ENCODE peak calls at places on chromosome 19, in eight cellular contexts. P, N, O, K, E, S, H and L are unnamed samples.
A peak's percentile ranks its signal among the peaks of the same experiment; 100 is the strongest.

GRCh38 chr19:16073988-16074387 is 2.3 kb upstream of the TPM4 start:
- DNase-seq in K (no peak), N (no peak), S (no peak), H (peak; percentile 18), O (no peak), P (no peak), E (no peak), L (no peak)

GRCh38 chr19:45496349-45496953 is 396 bp downstream of the RTN2 start:
- DNase-seq in S (peak; percentile 74), P (peak; percentile 38), K (peak; percentile 91), O (peak; percentile 90), N (peak; percentile 76), H (no peak), E (peak; percentile 28), L (no peak)

GRCh38 chr19:15635016-15635805 is 5.5 kb upstream of the CYP4F3 start:
- DNase-seq in O (no peak), H (no peak), K (no peak), E (no peak), N (no peak), S (no peak), P (no peak), L (no peak)

GRCh38 chr19:18414504-18415176 is 4.6 kb upstream of the SSBP4 start:
- DNase-seq in E (peak; percentile 46), P (no peak), O (peak; percentile 1), S (peak; percentile 62), N (peak; percentile 64), K (peak; percentile 63), H (no peak), L (no peak)

GRCh38 chr19:18843960-18844359 is 12.2 kb downstream of the UPF1 start:
- DNase-seq in E (no peak), K (no peak), P (no peak), N (no peak), O (no peak), S (no peak), H (no peak), L (no peak)

GRCh38 chr19:14004619-14005380 is 1.3 kb downstream of the RFX1 start:
- DNase-seq in P (peak; percentile 80), O (no peak), N (peak; percentile 84), H (peak; percentile 83), K (peak; percentile 85), S (peak; percentile 74), E (peak; percentile 14), L (peak; percentile 52)

GRCh38 chr19:2049741-2050348 is 1.2 kb downstream of the MKNK2 start:
- DNase-seq in K (peak; percentile 94), N (peak; percentile 94), H (peak; percentile 90), E (peak; percentile 70), P (peak; percentile 96), O (peak; percentile 60), S (peak; percentile 93), L (peak; percentile 79)

GRCh38 chr19:42431486-42431885 is 4.3 kb upstream of the LIPE start:
- DNase-seq in E (no peak), N (no peak), P (no peak), S (no peak), K (no peak), O (no peak), H (no peak), L (no peak)

GRCh38 chr19:15187026-15188007 is 13.5 kb downstream of the NOTCH3 start:
- DNase-seq in O (no peak), N (no peak), H (no peak), K (no peak), E (no peak), P (no peak), S (no peak), L (no peak)

GRCh38 chr19:29644179-29644578 is 21.1 kb upstream of the PLEKHF1 start:
- DNase-seq in S (no peak), E (no peak), N (no peak), P (no peak), K (no peak), O (no peak), H (no peak), L (no peak)

GRCh38 chr19:55640577-55641375 is at the start of gene ZNF580:
- DNase-seq in E (peak; percentile 93), N (peak; percentile 86), S (peak; percentile 86), P (peak; percentile 67), K (peak; percentile 92), O (peak; percentile 78), H (peak; percentile 63), L (peak; percentile 67)

GRCh38 chr19:34145741-34146202 is 26.5 kb upstream of the LSM14A start:
- DNase-seq in S (no peak), H (no peak), P (peak; percentile 38), N (no peak), K (no peak), E (peak; percentile 70), O (peak; percentile 74), L (no peak)

GRCh38 chr19:40601061-40601973 is at the start of gene LTBP4:
- DNase-seq in P (peak; percentile 51), N (peak; percentile 81), S (peak; percentile 78), O (peak; percentile 72), K (peak; percentile 82), E (peak; percentile 46), H (no peak), L (no peak)

GRCh38 chr19:35436477-35437141 is 11.4 kb upstream of the FFAR2 start:
- DNase-seq in N (no peak), K (peak; percentile 72), S (peak; percentile 55), O (no peak), H (no peak), E (peak; percentile 90), P (peak; percentile 42), L (peak; percentile 10)

GRCh38 chr19:1904385-1905070 is 671 bp upstream of the ADAT3 start:
- DNase-seq in S (peak; percentile 40), O (peak; percentile 84), P (peak; percentile 82), E (peak; percentile 36), H (peak; percentile 83), N (no peak), K (no peak), L (no peak)

GRCh38 chr19:32824906-32825608 is 44.5 kb downstream of the SLC7A9 start:
- DNase-seq in O (peak; percentile 74), E (no peak), P (no peak), S (no peak), N (no peak), H (no peak), K (no peak), L (no peak)

GRCh38 chr19:33569822-33570221 is 48.2 kb upstream of the PEPD start:
- DNase-seq in P (no peak), O (peak; percentile 34), N (no peak), E (no peak), H (no peak), S (no peak), K (no peak), L (no peak)

GRCh38 chr19:16360738-16361137 is 36.1 kb downstream of the KLF2 start:
- DNase-seq in E (no peak), P (no peak), S (no peak), O (no peak), K (no peak), N (no peak), H (no peak), L (no peak)

GRCh38 chr19:5934779-5935472 is 20.9 kb downstream of the CAPS start:
- DNase-seq in P (no peak), H (no peak), N (no peak), E (peak; percentile 75), K (peak; percentile 65), O (no peak), S (no peak), L (no peak)
- H3K27ac ChIP-seq in P (peak overlapping the region; percentile 7), H (peak overlapping the region; percentile 71), N (peak overlapping the region; percentile 45), E (no peak overlapping the region), K (peak overlapping the region; percentile 37), O (no peak overlapping the region), S (peak overlapping the region; percentile 25), L (no peak overlapping the region)

GRCh38 chr19:49528211-49528771 is 488 bp downstream of the RCN3 start:
- DNase-seq in E (peak; percentile 74), N (no peak), H (no peak), O (no peak), S (no peak), P (no peak), K (no peak), L (no peak)

GRCh38 chr19:49520705-49521319 is 7.0 kb upstream of the RCN3 start:
- DNase-seq in H (no peak), K (no peak), O (no peak), E (no peak), S (peak; percentile 63), N (no peak), P (no peak), L (no peak)

GRCh38 chr19:49530708-49531107 is 2.9 kb downstream of the RCN3 start:
- DNase-seq in H (no peak), S (no peak), E (no peak), O (no peak), N (no peak), K (no peak), P (no peak), L (no peak)

GRCh38 chr19:49524812-49525455 is 2.9 kb upstream of the RCN3 start:
- DNase-seq in P (no peak), N (no peak), O (no peak), E (no peak), S (no peak), H (no peak), K (no peak), L (no peak)
- H3K27ac ChIP-seq in P (no peak overlapping the region), N (no peak overlapping the region), O (no peak overlapping the region), E (no peak overlapping the region), S (no peak overlapping the region), H (no peak overlapping the region), K (no peak overlapping the region), L (no peak overlapping the region)

GRCh38 chr19:54257116-54257480 is at the start of gene LILRB5:
- DNase-seq in P (no peak), H (no peak), K (peak; percentile 50), E (no peak), O (no peak), N (no peak), S (no peak), L (no peak)
- H3K27ac ChIP-seq in P (no peak within 1 kb of the TSS), H (no peak within 1 kb of the TSS), K (no peak within 1 kb of the TSS), E (no peak within 1 kb of the TSS), O (no peak within 1 kb of the TSS), N (no peak within 1 kb of the TSS), S (no peak within 1 kb of the TSS), L (no peak within 1 kb of the TSS)

DNA sequence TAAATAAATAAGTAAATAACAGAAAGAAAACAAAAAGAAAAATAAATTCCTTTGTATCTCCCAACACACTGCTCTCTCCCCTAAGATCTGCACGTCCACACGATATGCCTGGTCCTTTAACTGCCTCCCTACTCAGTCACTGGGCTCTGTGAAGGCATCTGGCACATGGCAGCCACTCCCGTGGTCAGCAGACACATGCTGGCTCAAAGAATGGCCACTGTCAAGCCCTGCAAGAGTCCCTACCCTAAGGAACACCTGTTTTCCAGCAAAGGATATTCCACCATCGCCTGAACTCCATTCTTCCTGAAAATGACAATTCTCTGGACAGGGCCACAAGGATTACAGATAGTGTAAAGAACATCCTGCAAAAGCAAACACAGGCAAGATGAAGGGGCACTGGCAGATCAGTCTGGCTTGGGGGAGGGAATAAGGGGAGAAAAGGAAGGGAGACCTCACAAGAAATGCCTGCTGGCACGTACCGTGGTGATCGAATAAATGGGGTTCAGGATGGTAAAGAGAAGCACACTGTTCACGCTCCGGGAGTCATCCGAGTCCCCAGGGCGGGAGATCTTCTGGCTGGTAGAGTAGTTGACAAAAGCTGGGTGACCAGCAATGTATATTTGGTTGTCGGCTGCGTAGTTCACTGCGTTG is 4.3 kb downstream of the HNRNPL start:
- DNase-seq in H (no peak), K (no peak), E (no peak), P (no peak), N (no peak), O (no peak), S (peak; percentile 62), L (no peak)
- H3K27ac ChIP-seq in H (no peak overlapping the region), K (no peak overlapping the region), E (no peak overlapping the region), P (no peak overlapping the region), N (no peak overlapping the region), O (no peak overlapping the region), S (peak overlapping the region; percentile 100), L (no peak overlapping the region)

GRCh38 chr19:8412783-8413592 is at the start of gene MARCHF2:
- DNase-seq in E (peak; percentile 99), O (peak; percentile 99), H (peak; percentile 97), P (peak; percentile 99), K (peak; percentile 98), S (peak; percentile 99), N (peak; percentile 99), L (peak; percentile 93)
- H3K27ac ChIP-seq in E (no peak within 1 kb of the TSS), O (no peak within 1 kb of the TSS), H (peak within 1 kb of the TSS; percentile 68), P (peak within 1 kb of the TSS; percentile 62), K (peak within 1 kb of the TSS; percentile 80), S (peak within 1 kb of the TSS; percentile 87), N (peak within 1 kb of the TSS; percentile 77), L (peak within 1 kb of the TSS; percentile 76)